ENCODE peak calls at places on chromosomes 6 and 20, in five cellular contexts. One of them, this sample, is unnamed.

GRCh38 chr6:77298298-77298697 is 165.0 kb downstream of the HTR1B start:
- DNase-seq in fibroblast of lung: no peak
- DNase-seq in endothelial cell: no peak
- DNase-seq in brain pericyte: peak
- DNase-seq in left ventricle myocardium inferior: no peak
- DNase-seq in this sample: no peak

GRCh38 chr6:40586369-40586768 is 795 bp downstream of the LRFN2 start:
- DNase-seq in brain pericyte: no peak
- DNase-seq in endothelial cell: peak
- DNase-seq in fibroblast of lung: no peak
- DNase-seq in left ventricle myocardium inferior: no peak
- DNase-seq in this sample: no peak

GRCh38 chr6:21559238-21559637 is 34.3 kb upstream of the SOX4 start:
- DNase-seq in brain pericyte: no peak
- DNase-seq in left ventricle myocardium inferior: no peak
- DNase-seq in endothelial cell: no peak
- DNase-seq in fibroblast of lung: no peak
- DNase-seq in this sample: no peak

GRCh38 chr6:134073156-134073555 is 20.7 kb upstream of the SLC2A12 start:
- DNase-seq in brain pericyte: no peak
- DNase-seq in endothelial cell: no peak
- DNase-seq in left ventricle myocardium inferior: no peak
- DNase-seq in fibroblast of lung: no peak
- DNase-seq in this sample: no peak

GRCh38 chr6:52249078-52249477 is 4.8 kb upstream of the IL17F start:
- DNase-seq in fibroblast of lung: no peak
- DNase-seq in endothelial cell: no peak
- DNase-seq in brain pericyte: no peak
- DNase-seq in left ventricle myocardium inferior: no peak
- DNase-seq in this sample: no peak

GRCh38 chr6:90610671-90611542 is 24.0 kb upstream of the MAP3K7 start:
- DNase-seq in endothelial cell: peak
- DNase-seq in fibroblast of lung: peak
- DNase-seq in brain pericyte: no peak
- DNase-seq in left ventricle myocardium inferior: peak
- DNase-seq in this sample: peak

GRCh38 chr20:45935416-45936046 is 1.0 kb downstream of the PCIF1 start:
- DNase-seq in endothelial cell: no peak
- DNase-seq in brain pericyte: no peak
- DNase-seq in left ventricle myocardium inferior: no peak
- DNase-seq in fibroblast of lung: peak
- DNase-seq in this sample: no peak

GRCh38 chr6:76742919-76743318 is 670.5 kb upstream of the IMPG1 start:
- DNase-seq in left ventricle myocardium inferior: no peak
- DNase-seq in fibroblast of lung: no peak
- DNase-seq in brain pericyte: no peak
- DNase-seq in endothelial cell: no peak
- DNase-seq in this sample: no peak

GRCh38 chr20:32320305-32320704 is 37.8 kb upstream of the ASXL1 start:
- DNase-seq in brain pericyte: no peak
- DNase-seq in endothelial cell: no peak
- DNase-seq in fibroblast of lung: no peak
- DNase-seq in left ventricle myocardium inferior: no peak
- DNase-seq in this sample: no peak

GRCh38 chr6:32796848-32797776 is 19.7 kb downstream of the HLA-DOB start:
- DNase-seq in endothelial cell: peak
- DNase-seq in left ventricle myocardium inferior: peak
- DNase-seq in fibroblast of lung: peak
- DNase-seq in brain pericyte: no peak
- DNase-seq in this sample: peak

GRCh38 chr6:128720891-128721290 is 162.0 kb upstream of the LAMA2 start:
- DNase-seq in fibroblast of lung: no peak
- DNase-seq in left ventricle myocardium inferior: no peak
- DNase-seq in brain pericyte: no peak
- DNase-seq in endothelial cell: no peak
- DNase-seq in this sample: no peak

GRCh38 chr20:25025986-25026605 is 31.8 kb downstream of the ACSS1 start:
- DNase-seq in brain pericyte: no peak
- DNase-seq in endothelial cell: no peak
- DNase-seq in left ventricle myocardium inferior: no peak
- DNase-seq in fibroblast of lung: no peak
- DNase-seq in this sample: no peak

GRCh38 chr6:7593234-7593633 is 3.2 kb downstream of the SNRNP48 start:
- DNase-seq in endothelial cell: no peak
- DNase-seq in brain pericyte: no peak
- DNase-seq in fibroblast of lung: no peak
- DNase-seq in left ventricle myocardium inferior: no peak
- DNase-seq in this sample: no peak

GRCh38 chr6:8182857-8183256 is 80.5 kb upstream of the EEF1E1 start:
- DNase-seq in endothelial cell: no peak
- DNase-seq in fibroblast of lung: no peak
- DNase-seq in left ventricle myocardium inferior: no peak
- DNase-seq in brain pericyte: no peak
- DNase-seq in this sample: no peak

GRCh38 chr6:139778113-139778512 is 403.7 kb upstream of the CITED2 start:
- DNase-seq in endothelial cell: no peak
- DNase-seq in left ventricle myocardium inferior: no peak
- DNase-seq in fibroblast of lung: no peak
- DNase-seq in brain pericyte: no peak
- DNase-seq in this sample: no peak

GRCh38 chr20:10131612-10132345 is 86.9 kb upstream of the SNAP25 start:
- DNase-seq in fibroblast of lung: peak
- DNase-seq in endothelial cell: no peak
- DNase-seq in brain pericyte: no peak
- DNase-seq in left ventricle myocardium inferior: peak
- DNase-seq in this sample: peak

GRCh38 chr6:160930547-160931377 is 60.8 kb upstream of the MAP3K4 start:
- DNase-seq in fibroblast of lung: peak
- DNase-seq in endothelial cell: peak
- DNase-seq in left ventricle myocardium inferior: peak
- DNase-seq in brain pericyte: peak
- DNase-seq in this sample: peak

This sample was measured in amniotic epithelial cell.